ENCODE peak calls at places on chromosomes 2 and 18, in four cellular contexts. I is COR-L47; Y is Daoy; D is activated naive CD4-positive, alpha-beta T cell treated with anti-CD3 and anti-CD28 coated beads for 36 hours. G is an unnamed sample.

GRCh38 chr2:162403884-162404283 is 60.0 kb downstream of the GCA start:
- DNase-seq in I (no peak), Y (peak; percentile 59), D (no peak), G (no peak)

GRCh38 chr2:27071990-27072830 is 756 bp upstream of the OST4 start:
- DNase-seq in I (peak; percentile 6), Y (peak; percentile 70), D (peak; percentile 47), G (no peak)

GRCh38 chr2:64342195-64343099 is 111.5 kb upstream of the LGALSL start:
- DNase-seq in I (no peak), Y (no peak), D (no peak), G (no peak)

GRCh38 chr2:160332318-160332717 is 132.2 kb upstream of the ITGB6 start:
- DNase-seq in I (no peak), Y (peak; percentile 60), D (peak; percentile 50), G (no peak)

GRCh38 chr2:191436368-191437055 is 191.3 kb downstream of the MYO1B start:
- DNase-seq in I (no peak), Y (no peak), D (no peak), G (no peak)

GRCh38 chr2:202115385-202116060 is 42.5 kb downstream of the KIAA2012 start:
- DNase-seq in I (no peak), Y (no peak), D (no peak), G (no peak)

GRCh38 chr2:85792783-85793441 is 39.1 kb downstream of the ATOH8 start:
- DNase-seq in I (no peak), Y (peak; percentile 68), D (no peak), G (no peak)

GRCh38 chr2:119721462-119721861 is 38.3 kb upstream of the PTPN4 start:
- DNase-seq in I (no peak), Y (no peak), D (no peak), G (no peak)

GRCh38 chr2:79982445-79982844 is 322.1 kb downstream of the LRRTM1 start:
- DNase-seq in I (peak; percentile 1), Y (no peak), D (peak; percentile 5), G (no peak)

GRCh38 chr2:47388888-47389287 is 14.1 kb upstream of the MSH2 start:
- DNase-seq in I (no peak), Y (no peak), D (no peak), G (no peak)

GRCh38 chr18:11946756-11947155 is 34.6 kb upstream of the IMPA2 start:
- DNase-seq in I (no peak), Y (peak; percentile 75), D (no peak), G (no peak)

GRCh38 chr18:70047931-70048603 is 100.4 kb upstream of the CD226 start:
- DNase-seq in I (no peak), Y (no peak), D (no peak), G (no peak)

G was measured in D721Med.